ENCODE peak calls at places on chromosomes 16 and 17, in ten cellular contexts. One of them, this sample, is unnamed.

GRCh38 chr16:21336231-21336630 is 58.1 kb upstream of the CRYM start:
- DNase-seq in CD8-positive, alpha-beta T cell: no peak
- DNase-seq in Calu3: no peak
- DNase-seq in fibroblast of lung: peak
- DNase-seq in WERI-Rb-1: no peak
- DNase-seq in astrocyte of the spinal cord: no peak
- DNase-seq in prostate gland: no peak
- DNase-seq in tibial nerve: no peak
- DNase-seq in bronchial epithelial cell: peak
- DNase-seq in fibroblast of the aortic adventitia: no peak
- DNase-seq in this sample: no peak

GRCh38 chr17:61862105-61862574 is 1.2 kb downstream of the BRIP1 start:
- DNase-seq in CD8-positive, alpha-beta T cell: no peak
- DNase-seq in Calu3: no peak
- DNase-seq in fibroblast of lung: peak
- DNase-seq in WERI-Rb-1: no peak
- DNase-seq in astrocyte of the spinal cord: peak
- DNase-seq in prostate gland: no peak
- DNase-seq in tibial nerve: no peak
- DNase-seq in bronchial epithelial cell: peak
- DNase-seq in fibroblast of the aortic adventitia: no peak
- DNase-seq in this sample: no peak

GRCh38 chr17:73519621-73520368 is 124.5 kb downstream of the SDK2 start:
- DNase-seq in CD8-positive, alpha-beta T cell: no peak
- DNase-seq in Calu3: no peak
- DNase-seq in fibroblast of lung: no peak
- DNase-seq in WERI-Rb-1: no peak
- DNase-seq in astrocyte of the spinal cord: no peak
- DNase-seq in prostate gland: no peak
- DNase-seq in tibial nerve: no peak
- DNase-seq in bronchial epithelial cell: no peak
- DNase-seq in fibroblast of the aortic adventitia: no peak
- DNase-seq in this sample: no peak

GRCh38 chr17:29645516-29646051 is 22.9 kb upstream of the CORO6 start:
- DNase-seq in CD8-positive, alpha-beta T cell: no peak
- DNase-seq in Calu3: no peak
- DNase-seq in fibroblast of lung: peak
- DNase-seq in WERI-Rb-1: no peak
- DNase-seq in astrocyte of the spinal cord: peak
- DNase-seq in prostate gland: peak
- DNase-seq in tibial nerve: peak
- DNase-seq in bronchial epithelial cell: peak
- DNase-seq in fibroblast of the aortic adventitia: peak
- DNase-seq in this sample: no peak

GRCh38 chr17:78789663-78790181 is 7.6 kb upstream of the CYTH1 start:
- DNase-seq in CD8-positive, alpha-beta T cell: peak
- DNase-seq in Calu3: no peak
- DNase-seq in fibroblast of lung: peak
- DNase-seq in WERI-Rb-1: no peak
- DNase-seq in astrocyte of the spinal cord: peak
- DNase-seq in prostate gland: peak
- DNase-seq in tibial nerve: peak
- DNase-seq in bronchial epithelial cell: peak
- DNase-seq in fibroblast of the aortic adventitia: peak
- DNase-seq in this sample: no peak

GRCh38 chr17:17808706-17809432 is 27.9 kb downstream of the SREBF1 start:
- DNase-seq in CD8-positive, alpha-beta T cell: no peak
- DNase-seq in Calu3: no peak
- DNase-seq in fibroblast of lung: peak
- DNase-seq in WERI-Rb-1: no peak
- DNase-seq in astrocyte of the spinal cord: peak
- DNase-seq in prostate gland: no peak
- DNase-seq in tibial nerve: no peak
- DNase-seq in bronchial epithelial cell: peak
- DNase-seq in fibroblast of the aortic adventitia: peak
- DNase-seq in this sample: no peak

GRCh38 chr16:53282975-53283946 is 151.0 kb upstream of the RBL2 start:
- DNase-seq in CD8-positive, alpha-beta T cell: no peak
- DNase-seq in Calu3: peak
- DNase-seq in fibroblast of lung: peak
- DNase-seq in WERI-Rb-1: no peak
- DNase-seq in astrocyte of the spinal cord: peak
- DNase-seq in prostate gland: no peak
- DNase-seq in tibial nerve: no peak
- DNase-seq in bronchial epithelial cell: peak
- DNase-seq in fibroblast of the aortic adventitia: peak
- DNase-seq in this sample: no peak

GRCh38 chr17:45372325-45372869 is 55.6 kb upstream of the MAP3K14 start:
- DNase-seq in CD8-positive, alpha-beta T cell: no peak
- DNase-seq in Calu3: peak
- DNase-seq in fibroblast of lung: no peak
- DNase-seq in WERI-Rb-1: no peak
- DNase-seq in astrocyte of the spinal cord: no peak
- DNase-seq in prostate gland: no peak
- DNase-seq in tibial nerve: no peak
- DNase-seq in bronchial epithelial cell: peak
- DNase-seq in fibroblast of the aortic adventitia: no peak
- DNase-seq in this sample: no peak

GRCh38 chr17:41402161-41402560 is 4.8 kb upstream of the KRT31 start:
- DNase-seq in CD8-positive, alpha-beta T cell: no peak
- DNase-seq in Calu3: no peak
- DNase-seq in fibroblast of lung: no peak
- DNase-seq in WERI-Rb-1: no peak
- DNase-seq in astrocyte of the spinal cord: peak
- DNase-seq in prostate gland: no peak
- DNase-seq in tibial nerve: no peak
- DNase-seq in bronchial epithelial cell: no peak
- DNase-seq in fibroblast of the aortic adventitia: no peak
- DNase-seq in this sample: no peak

GRCh38 chr17:8887834-8888703 is 20.6 kb upstream of the PIK3R6 start:
- DNase-seq in CD8-positive, alpha-beta T cell: no peak
- DNase-seq in Calu3: no peak
- DNase-seq in fibroblast of lung: peak
- DNase-seq in WERI-Rb-1: peak
- DNase-seq in astrocyte of the spinal cord: peak
- DNase-seq in prostate gland: no peak
- DNase-seq in tibial nerve: peak
- DNase-seq in bronchial epithelial cell: no peak
- DNase-seq in fibroblast of the aortic adventitia: no peak
- DNase-seq in this sample: peak

GRCh38 chr17:373616-374225 is 21.1 kb upstream of the RPH3AL start:
- DNase-seq in CD8-positive, alpha-beta T cell: no peak
- DNase-seq in Calu3: no peak
- DNase-seq in fibroblast of lung: no peak
- DNase-seq in WERI-Rb-1: no peak
- DNase-seq in astrocyte of the spinal cord: no peak
- DNase-seq in prostate gland: no peak
- DNase-seq in tibial nerve: peak
- DNase-seq in bronchial epithelial cell: peak
- DNase-seq in fibroblast of the aortic adventitia: no peak
- DNase-seq in this sample: no peak

GRCh38 chr16:57026778-57027062 is 37.4 kb downstream of the NLRC5 start:
- DNase-seq in CD8-positive, alpha-beta T cell: no peak
- DNase-seq in Calu3: no peak
- DNase-seq in fibroblast of lung: no peak
- DNase-seq in WERI-Rb-1: no peak
- DNase-seq in astrocyte of the spinal cord: no peak
- DNase-seq in prostate gland: no peak
- DNase-seq in tibial nerve: no peak
- DNase-seq in bronchial epithelial cell: no peak
- DNase-seq in fibroblast of the aortic adventitia: no peak
- DNase-seq in this sample: no peak

GRCh38 chr17:78128616-78129384 is at the start of gene TMC6:
- DNase-seq in CD8-positive, alpha-beta T cell: peak
- DNase-seq in Calu3: peak
- DNase-seq in fibroblast of lung: no peak
- DNase-seq in WERI-Rb-1: peak
- DNase-seq in astrocyte of the spinal cord: no peak
- DNase-seq in prostate gland: peak
- DNase-seq in tibial nerve: no peak
- DNase-seq in bronchial epithelial cell: no peak
- DNase-seq in fibroblast of the aortic adventitia: no peak
- DNase-seq in this sample: no peak

GRCh38 chr16:26672206-26672605 is 394.5 kb upstream of the C16orf82 start:
- DNase-seq in CD8-positive, alpha-beta T cell: no peak
- DNase-seq in Calu3: no peak
- DNase-seq in fibroblast of lung: no peak
- DNase-seq in WERI-Rb-1: no peak
- DNase-seq in astrocyte of the spinal cord: no peak
- DNase-seq in prostate gland: no peak
- DNase-seq in tibial nerve: no peak
- DNase-seq in bronchial epithelial cell: no peak
- DNase-seq in fibroblast of the aortic adventitia: no peak
- DNase-seq in this sample: no peak

GRCh38 chr16:28494141-28494851 is at the start of gene APOBR:
- DNase-seq in CD8-positive, alpha-beta T cell: peak
- DNase-seq in Calu3: no peak
- DNase-seq in fibroblast of lung: no peak
- DNase-seq in WERI-Rb-1: no peak
- DNase-seq in astrocyte of the spinal cord: no peak
- DNase-seq in prostate gland: no peak
- DNase-seq in tibial nerve: peak
- DNase-seq in bronchial epithelial cell: no peak
- DNase-seq in fibroblast of the aortic adventitia: no peak
- DNase-seq in this sample: no peak

GRCh38 chr17:16214190-16215001 is 938 bp downstream of the NCOR1 start:
- DNase-seq in CD8-positive, alpha-beta T cell: no peak
- DNase-seq in Calu3: no peak
- DNase-seq in fibroblast of lung: no peak
- DNase-seq in WERI-Rb-1: no peak
- DNase-seq in astrocyte of the spinal cord: no peak
- DNase-seq in prostate gland: no peak
- DNase-seq in tibial nerve: no peak
- DNase-seq in bronchial epithelial cell: peak
- DNase-seq in fibroblast of the aortic adventitia: peak
- DNase-seq in this sample: no peak

DNA sequence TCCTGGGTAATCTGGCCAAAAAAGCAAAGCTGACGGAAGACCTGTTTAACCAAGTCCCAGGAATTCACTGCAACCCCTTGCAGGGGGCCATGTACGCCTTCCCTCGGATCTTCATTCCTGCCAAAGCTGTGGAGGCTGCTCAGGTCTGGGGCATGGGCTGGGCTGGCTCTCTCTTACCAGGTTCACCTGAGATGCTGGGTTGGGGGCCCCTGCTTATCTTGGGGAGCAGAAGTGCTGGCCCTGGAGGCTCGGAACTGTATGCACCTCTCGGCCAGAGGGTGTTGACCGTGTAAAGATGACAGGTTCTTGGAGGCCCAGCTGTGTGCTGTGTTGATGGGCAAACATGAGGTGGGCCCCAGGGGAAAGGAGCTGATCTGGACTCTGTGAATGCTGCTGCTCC is 40.2 kb downstream of the GPT2 start:
- DNase-seq in CD8-positive, alpha-beta T cell: no peak
- DNase-seq in Calu3: no peak
- DNase-seq in fibroblast of lung: no peak
- DNase-seq in WERI-Rb-1: no peak
- DNase-seq in astrocyte of the spinal cord: no peak
- DNase-seq in prostate gland: no peak
- DNase-seq in tibial nerve: no peak
- DNase-seq in bronchial epithelial cell: no peak
- DNase-seq in fibroblast of the aortic adventitia: no peak
- DNase-seq in this sample: no peak
- TF ChIP-seq CTCF in CD8-positive, alpha-beta T cell: no peak
- TF ChIP-seq CTCF in Calu3: no peak
- TF ChIP-seq CTCF in fibroblast of lung: no peak
- TF ChIP-seq CTCF in WERI-Rb-1: no peak
- TF ChIP-seq CTCF in astrocyte of the spinal cord: no peak
- TF ChIP-seq CTCF in prostate gland: no peak
- TF ChIP-seq CTCF in tibial nerve: no peak
- TF ChIP-seq CTCF in bronchial epithelial cell: no peak
- TF ChIP-seq CTCF in fibroblast of the aortic adventitia: no peak
- TF ChIP-seq CTCF in this sample: no peak

DNA sequence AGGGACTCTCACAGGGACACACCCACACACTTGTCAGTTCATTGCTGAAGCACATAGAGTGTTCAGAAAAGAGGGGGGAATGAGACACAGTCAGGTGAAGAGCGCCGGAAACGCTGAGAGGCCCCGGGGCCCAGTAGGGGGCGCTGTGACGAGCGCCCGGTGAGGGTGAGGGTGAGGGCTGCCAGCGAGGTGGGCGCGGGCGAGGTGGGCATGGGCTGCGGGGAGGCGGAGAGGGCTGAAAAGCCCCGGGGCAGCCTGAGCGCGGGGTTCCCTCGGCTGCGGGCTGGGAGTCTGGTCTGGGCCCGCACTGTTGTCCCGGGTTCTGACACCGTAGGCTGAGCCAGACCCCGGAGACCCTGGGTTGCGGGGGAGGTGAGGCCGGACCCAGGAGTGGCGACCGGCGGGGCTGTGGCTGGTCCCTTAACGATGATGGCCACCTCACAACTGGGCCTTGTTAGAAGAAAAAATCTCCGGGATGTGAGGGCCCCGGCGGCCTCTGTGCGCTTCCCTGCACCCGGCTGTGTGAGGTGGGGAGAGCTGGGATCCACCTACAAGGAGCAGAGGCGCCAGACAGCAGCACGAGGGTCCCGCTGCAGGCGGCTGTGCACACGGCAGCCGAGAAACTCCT is 91.4 kb downstream of the C16orf78 start:
- DNase-seq in CD8-positive, alpha-beta T cell: peak
- DNase-seq in Calu3: no peak
- DNase-seq in fibroblast of lung: no peak
- DNase-seq in WERI-Rb-1: no peak
- DNase-seq in astrocyte of the spinal cord: no peak
- DNase-seq in prostate gland: no peak
- DNase-seq in tibial nerve: no peak
- DNase-seq in bronchial epithelial cell: no peak
- DNase-seq in fibroblast of the aortic adventitia: no peak
- DNase-seq in this sample: peak
- TF ChIP-seq CTCF in CD8-positive, alpha-beta T cell: peak
- TF ChIP-seq CTCF in Calu3: no peak
- TF ChIP-seq CTCF in fibroblast of lung: no peak
- TF ChIP-seq CTCF in WERI-Rb-1: peak
- TF ChIP-seq CTCF in astrocyte of the spinal cord: peak
- TF ChIP-seq CTCF in prostate gland: no peak
- TF ChIP-seq CTCF in tibial nerve: no peak
- TF ChIP-seq CTCF in bronchial epithelial cell: no peak
- TF ChIP-seq CTCF in fibroblast of the aortic adventitia: peak
- TF ChIP-seq CTCF in this sample: peak

GRCh38 chr16:73846292-73846849 is 450.2 kb upstream of the PSMD7 start:
- DNase-seq in CD8-positive, alpha-beta T cell: no peak
- DNase-seq in Calu3: no peak
- DNase-seq in fibroblast of lung: peak
- DNase-seq in WERI-Rb-1: peak
- DNase-seq in astrocyte of the spinal cord: no peak
- DNase-seq in prostate gland: no peak
- DNase-seq in tibial nerve: no peak
- DNase-seq in bronchial epithelial cell: no peak
- DNase-seq in fibroblast of the aortic adventitia: no peak
- DNase-seq in this sample: peak
- TF ChIP-seq CTCF in CD8-positive, alpha-beta T cell: no peak
- TF ChIP-seq CTCF in Calu3: no peak
- TF ChIP-seq CTCF in fibroblast of lung: no peak
- TF ChIP-seq CTCF in WERI-Rb-1: peak
- TF ChIP-seq CTCF in astrocyte of the spinal cord: no peak
- TF ChIP-seq CTCF in prostate gland: no peak
- TF ChIP-seq CTCF in tibial nerve: no peak
- TF ChIP-seq CTCF in bronchial epithelial cell: no peak
- TF ChIP-seq CTCF in fibroblast of the aortic adventitia: no peak
- TF ChIP-seq CTCF in this sample: no peak

GRCh38 chr17:47961406-47961805 is 3.7 kb upstream of the PRR15L start:
- DNase-seq in CD8-positive, alpha-beta T cell: no peak
- DNase-seq in Calu3: no peak
- DNase-seq in fibroblast of lung: no peak
- DNase-seq in WERI-Rb-1: no peak
- DNase-seq in astrocyte of the spinal cord: no peak
- DNase-seq in prostate gland: no peak
- DNase-seq in tibial nerve: no peak
- DNase-seq in bronchial epithelial cell: no peak
- DNase-seq in fibroblast of the aortic adventitia: no peak
- DNase-seq in this sample: no peak
- TF ChIP-seq CTCF in CD8-positive, alpha-beta T cell: no peak
- TF ChIP-seq CTCF in Calu3: no peak
- TF ChIP-seq CTCF in fibroblast of lung: no peak
- TF ChIP-seq CTCF in WERI-Rb-1: no peak
- TF ChIP-seq CTCF in astrocyte of the spinal cord: no peak
- TF ChIP-seq CTCF in prostate gland: no peak
- TF ChIP-seq CTCF in tibial nerve: no peak
- TF ChIP-seq CTCF in bronchial epithelial cell: no peak
- TF ChIP-seq CTCF in fibroblast of the aortic adventitia: no peak
- TF ChIP-seq CTCF in this sample: no peak